ENCODE peak calls at places on chromosomes 1 and 21, in six cellular contexts. One of them, this sample, is unnamed.
A peak's percentile ranks its signal among the peaks of the same experiment; 100 is the strongest.

GRCh38 chr1:201511396-201511795 is 4.5 kb upstream of the CSRP1 start:
- DNase-seq in endothelial cell of umbilical vein: no peak
- DNase-seq in HepG2: no peak
- DNase-seq in K562: no peak
- DNase-seq in A549: no peak
- DNase-seq in GM12878: no peak
- DNase-seq in this sample: no peak

GRCh38 chr1:151494741-151495281 is 16.4 kb upstream of the CGN start:
- DNase-seq in endothelial cell of umbilical vein: peak; percentile 86
- DNase-seq in HepG2: peak; percentile 33
- DNase-seq in K562: no peak
- DNase-seq in A549: peak; percentile 44
- DNase-seq in GM12878: no peak
- DNase-seq in this sample: no peak

GRCh38 chr21:29920938-29921337 is 18.9 kb downstream of the GRIK1 start:
- DNase-seq in endothelial cell of umbilical vein: no peak
- DNase-seq in HepG2: no peak
- DNase-seq in K562: no peak
- DNase-seq in A549: no peak
- DNase-seq in GM12878: no peak
- DNase-seq in this sample: no peak

GRCh38 chr1:17635811-17636210 is 96.3 kb downstream of the ARHGEF10L start:
- DNase-seq in endothelial cell of umbilical vein: no peak
- DNase-seq in HepG2: no peak
- DNase-seq in K562: no peak
- DNase-seq in A549: no peak
- DNase-seq in GM12878: no peak
- DNase-seq in this sample: peak; percentile 79

GRCh38 chr1:203173566-203173965 is 2.1 kb downstream of the MYBPH start:
- DNase-seq in endothelial cell of umbilical vein: no peak
- DNase-seq in HepG2: no peak
- DNase-seq in K562: no peak
- DNase-seq in A549: no peak
- DNase-seq in GM12878: peak; percentile 63
- DNase-seq in this sample: peak; percentile 83

GRCh38 chr1:248758352-248758751 is 2.8 kb upstream of the LYPD8 start:
- DNase-seq in endothelial cell of umbilical vein: no peak
- DNase-seq in HepG2: no peak
- DNase-seq in K562: peak; percentile 12
- DNase-seq in A549: no peak
- DNase-seq in GM12878: no peak
- DNase-seq in this sample: no peak

GRCh38 chr1:24968941-24969585 is 39.0 kb upstream of the RUNX3 start:
- DNase-seq in endothelial cell of umbilical vein: no peak
- DNase-seq in HepG2: no peak
- DNase-seq in K562: no peak
- DNase-seq in A549: no peak
- DNase-seq in GM12878: no peak
- DNase-seq in this sample: no peak

GRCh38 chr1:225508538-225509375 is 80.9 kb upstream of the LBR start:
- DNase-seq in endothelial cell of umbilical vein: peak; percentile 97
- DNase-seq in HepG2: peak; percentile 89
- DNase-seq in K562: no peak
- DNase-seq in A549: peak; percentile 95
- DNase-seq in GM12878: no peak
- DNase-seq in this sample: peak; percentile 38

GRCh38 chr1:32724678-32725594 is 22.4 kb upstream of the SYNC start:
- DNase-seq in endothelial cell of umbilical vein: peak; percentile 84
- DNase-seq in HepG2: no peak
- DNase-seq in K562: peak; percentile 95
- DNase-seq in A549: peak; percentile 92
- DNase-seq in GM12878: no peak
- DNase-seq in this sample: peak; percentile 89

DNA sequence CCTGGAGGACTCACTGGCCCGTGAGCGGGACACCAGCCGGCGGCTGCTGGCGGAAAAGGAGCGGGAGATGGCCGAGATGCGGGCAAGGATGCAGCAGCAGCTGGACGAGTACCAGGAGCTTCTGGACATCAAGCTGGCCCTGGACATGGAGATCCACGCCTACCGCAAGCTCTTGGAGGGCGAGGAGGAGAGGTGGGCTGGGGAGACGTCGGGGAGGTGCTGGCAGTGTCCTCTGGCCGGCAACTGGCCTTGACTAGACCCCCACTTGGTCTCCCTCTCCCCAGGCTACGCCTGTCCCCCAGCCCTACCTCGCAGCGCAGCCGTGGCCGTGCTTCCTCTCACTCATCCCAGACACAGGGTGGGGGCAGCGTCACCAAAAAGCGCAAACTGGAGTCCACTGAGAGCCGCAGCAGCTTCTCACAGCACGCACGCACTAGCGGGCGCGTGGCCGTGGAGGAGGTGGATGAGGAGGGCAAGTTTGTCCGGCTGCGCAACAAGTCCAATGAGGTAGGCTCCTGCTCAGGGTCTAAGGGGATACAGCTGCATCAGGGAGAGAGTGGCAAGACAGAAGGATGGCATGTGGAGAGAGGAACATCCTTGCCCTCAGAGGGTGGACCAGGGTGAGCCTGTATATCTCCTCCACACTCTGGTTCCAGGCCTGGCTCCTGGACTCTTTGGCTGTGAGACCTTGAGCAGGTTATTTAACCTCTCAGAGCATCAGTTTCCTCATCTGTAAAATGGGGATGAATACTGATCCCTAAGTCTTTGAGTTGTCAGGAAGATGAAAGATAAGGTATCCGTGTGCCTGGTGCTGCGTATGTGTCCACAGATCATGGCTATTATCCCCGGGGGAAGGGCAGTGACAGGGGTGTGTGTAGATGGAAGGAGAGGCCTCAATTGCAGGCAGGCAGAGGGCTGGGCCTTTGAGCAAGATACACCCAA is 17.2 kb upstream of the SEMA4A start:
- DNase-seq in endothelial cell of umbilical vein: no peak
- DNase-seq in HepG2: no peak
- DNase-seq in K562: no peak
- DNase-seq in A549: no peak
- DNase-seq in GM12878: no peak
- DNase-seq in this sample: no peak
- TF ChIP-seq CTCF in endothelial cell of umbilical vein: no peak
- TF ChIP-seq CTCF in HepG2: no peak
- TF ChIP-seq CTCF in K562: no peak
- TF ChIP-seq CTCF in A549: no peak
- TF ChIP-seq CTCF in GM12878: no peak
- TF ChIP-seq CTCF in this sample: no peak

DNA sequence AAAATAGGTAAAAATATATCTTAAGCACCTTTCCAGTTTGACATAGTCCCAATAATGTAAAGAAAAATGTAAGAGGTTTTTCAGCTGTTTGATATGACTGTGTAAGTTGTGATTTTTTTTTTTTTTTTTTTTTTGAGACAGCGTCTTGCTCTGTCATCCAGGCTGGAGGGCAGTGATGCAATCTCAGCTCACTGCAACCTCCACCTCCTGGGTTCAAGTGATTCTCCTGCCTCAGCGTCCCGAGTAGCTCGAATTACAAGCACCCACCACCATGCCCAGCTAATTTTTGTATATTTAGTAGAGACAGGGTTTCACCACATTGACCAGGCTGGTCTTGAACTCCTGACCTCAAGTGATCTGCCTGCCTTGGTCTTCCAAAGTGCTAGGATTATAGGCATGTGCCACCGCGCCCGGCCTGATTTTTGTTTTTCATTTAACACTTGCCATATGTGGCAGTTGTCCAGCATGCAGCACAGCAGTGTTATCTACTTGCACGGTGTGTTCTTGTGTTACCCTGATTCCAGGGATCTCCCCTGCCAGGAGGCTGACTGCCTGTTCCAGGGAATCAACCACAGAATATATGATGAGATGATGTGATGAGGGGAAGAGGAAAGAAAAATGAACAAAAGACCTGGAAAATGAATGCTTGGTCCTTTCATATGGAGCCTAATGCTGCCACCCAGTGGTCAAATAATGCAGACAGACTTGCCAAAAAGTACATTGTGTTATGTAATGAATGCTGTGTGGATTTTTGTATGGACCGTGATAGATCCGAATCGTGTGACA is 79.0 kb downstream of the RAVER2 start:
- DNase-seq in endothelial cell of umbilical vein: peak; percentile 81
- DNase-seq in HepG2: peak; percentile 69
- DNase-seq in K562: peak; percentile 47
- DNase-seq in A549: peak; percentile 74
- DNase-seq in GM12878: peak; percentile 11
- DNase-seq in this sample: peak; percentile 73
- TF ChIP-seq MYC in endothelial cell of umbilical vein: no peak
- TF ChIP-seq MYC in HepG2: no peak
- TF ChIP-seq MYC in K562: peak; percentile 28
- TF ChIP-seq MYC in A549: no peak
- TF ChIP-seq MYC in GM12878: no peak
- TF ChIP-seq MYC in this sample: peak; percentile 11

DNA sequence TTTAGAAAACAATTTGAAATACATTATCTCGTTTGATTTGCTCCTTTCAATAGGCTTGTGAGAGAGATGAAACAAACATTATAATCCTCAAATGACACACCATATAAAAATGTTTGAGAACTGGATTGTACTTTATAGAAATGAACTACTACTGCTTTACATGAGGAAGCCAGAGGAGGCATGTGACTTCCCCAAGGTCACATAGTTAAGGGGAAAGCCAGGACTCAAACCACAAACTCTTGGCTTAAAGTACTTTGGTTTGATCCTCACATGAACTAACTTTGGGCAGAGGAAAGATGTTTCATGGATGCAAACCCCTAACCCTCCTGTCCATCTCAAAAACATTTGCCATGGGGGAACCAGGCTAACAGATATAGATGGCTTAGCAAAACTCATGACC is 4.7 kb downstream of the ARHGEF11 start:
- DNase-seq in endothelial cell of umbilical vein: peak; percentile 14
- DNase-seq in HepG2: no peak
- DNase-seq in K562: no peak
- DNase-seq in A549: no peak
- DNase-seq in GM12878: no peak
- DNase-seq in this sample: no peak
- TF ChIP-seq MAX in endothelial cell of umbilical vein: no peak
- TF ChIP-seq MAX in HepG2: no peak
- TF ChIP-seq MAX in K562: no peak
- TF ChIP-seq MAX in A549: no peak
- TF ChIP-seq MAX in GM12878: no peak
- TF ChIP-seq MAX in this sample: no peak

GRCh38 chr21:36908260-36908908 is 58.1 kb downstream of the HLCS start:
- DNase-seq in endothelial cell of umbilical vein: no peak
- DNase-seq in HepG2: no peak
- DNase-seq in K562: no peak
- DNase-seq in A549: peak; percentile 46
- DNase-seq in GM12878: no peak
- DNase-seq in this sample: no peak
- TF ChIP-seq CTCF in endothelial cell of umbilical vein: no peak
- TF ChIP-seq CTCF in HepG2: no peak
- TF ChIP-seq CTCF in K562: no peak
- TF ChIP-seq CTCF in A549: no peak
- TF ChIP-seq CTCF in GM12878: no peak
- TF ChIP-seq CTCF in this sample: no peak

GRCh38 chr1:66943361-66943969 is 18.7 kb downstream of the MIER1 start:
- DNase-seq in endothelial cell of umbilical vein: peak; percentile 28
- DNase-seq in HepG2: no peak
- DNase-seq in K562: no peak
- DNase-seq in A549: no peak
- DNase-seq in GM12878: no peak
- DNase-seq in this sample: no peak
- TF ChIP-seq MYC in endothelial cell of umbilical vein: no peak
- TF ChIP-seq MYC in HepG2: no peak
- TF ChIP-seq MYC in K562: no peak
- TF ChIP-seq MYC in A549: no peak
- TF ChIP-seq MYC in GM12878: no peak
- TF ChIP-seq MYC in this sample: no peak

DNA sequence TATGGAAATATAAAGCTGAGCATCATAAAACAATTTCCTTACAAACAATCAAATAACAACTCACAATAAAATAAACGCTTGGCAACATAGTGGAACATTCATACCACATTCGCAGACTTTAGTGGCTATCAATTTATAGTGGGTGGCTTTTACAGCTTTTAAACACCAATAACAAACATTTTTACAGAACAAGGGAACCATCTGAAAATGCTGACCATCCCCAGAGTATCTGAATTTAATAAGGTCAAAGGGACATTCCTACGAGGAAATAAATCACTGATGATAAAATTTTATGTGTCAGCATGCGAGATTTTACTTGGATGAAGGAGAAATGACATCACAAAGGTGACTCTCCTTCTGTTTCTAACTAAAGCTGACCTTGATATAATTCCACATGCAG is 144.5 kb downstream of the APP start:
- DNase-seq in endothelial cell of umbilical vein: no peak
- DNase-seq in HepG2: no peak
- DNase-seq in K562: no peak
- DNase-seq in A549: no peak
- DNase-seq in GM12878: no peak
- DNase-seq in this sample: no peak
- TF ChIP-seq MAX in endothelial cell of umbilical vein: no peak
- TF ChIP-seq MAX in HepG2: no peak
- TF ChIP-seq MAX in K562: no peak
- TF ChIP-seq MAX in A549: no peak
- TF ChIP-seq MAX in GM12878: no peak
- TF ChIP-seq MAX in this sample: no peak

DNA sequence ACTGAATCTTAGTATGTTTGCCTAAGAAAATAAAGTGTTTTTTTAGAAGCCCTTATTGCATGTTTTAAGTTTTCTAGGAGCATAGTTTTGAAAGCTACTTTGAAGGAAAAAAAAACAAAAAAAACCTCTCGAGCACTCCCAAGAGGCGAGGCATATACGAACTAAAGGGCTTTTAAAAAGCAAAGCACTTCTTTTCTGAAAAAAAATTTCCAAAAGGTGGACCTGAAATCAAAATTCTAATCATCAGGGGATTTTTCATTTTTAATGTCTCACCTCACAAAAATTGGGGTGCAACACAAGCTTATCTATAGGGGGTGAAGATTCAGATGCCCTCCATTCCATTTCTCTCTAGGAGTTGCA is 594 bp downstream of the GLMN start:
- DNase-seq in endothelial cell of umbilical vein: no peak
- DNase-seq in HepG2: no peak
- DNase-seq in K562: no peak
- DNase-seq in A549: no peak
- DNase-seq in GM12878: no peak
- DNase-seq in this sample: no peak
- TF ChIP-seq CTCF in endothelial cell of umbilical vein: peak; percentile 3
- TF ChIP-seq CTCF in HepG2: no peak
- TF ChIP-seq CTCF in K562: no peak
- TF ChIP-seq CTCF in A549: peak; percentile 19
- TF ChIP-seq CTCF in GM12878: no peak
- TF ChIP-seq CTCF in this sample: no peak

This sample was measured in NB4.